ENCODE peak calls at places on chromosomes 11 and 22, in five cellular contexts. One of them, this sample, is unnamed.
A peak's percentile ranks its signal among the peaks of the same experiment; 100 is the strongest.

GRCh38 chr11:118975771-118976709 is 4.5 kb downstream of the FOXR1 start:
- DNase-seq in kidney: no peak
- DNase-seq in tibial artery: no peak
- DNase-seq in body of pancreas: no peak
- DNase-seq in nephron progenitor cell: no peak
- DNase-seq in this sample: no peak

GRCh38 chr22:46763051-46763705 is 728 bp downstream of the TBC1D22A start:
- DNase-seq in kidney: peak; percentile 88
- DNase-seq in tibial artery: peak; percentile 82
- DNase-seq in body of pancreas: no peak
- DNase-seq in nephron progenitor cell: no peak
- DNase-seq in this sample: no peak

GRCh38 chr22:32564170-32565001 is 89.8 kb downstream of the FBXO7 start:
- DNase-seq in kidney: no peak
- DNase-seq in tibial artery: peak; percentile 73
- DNase-seq in body of pancreas: no peak
- DNase-seq in nephron progenitor cell: no peak
- DNase-seq in this sample: no peak

GRCh38 chr22:40400173-40400572 is 29.8 kb downstream of the SGSM3 start:
- DNase-seq in kidney: no peak
- DNase-seq in tibial artery: no peak
- DNase-seq in body of pancreas: no peak
- DNase-seq in nephron progenitor cell: no peak
- DNase-seq in this sample: peak; percentile 64

GRCh38 chr11:8207080-8208000 is 38.5 kb upstream of the RIC3 start:
- DNase-seq in kidney: no peak
- DNase-seq in tibial artery: no peak
- DNase-seq in body of pancreas: no peak
- DNase-seq in nephron progenitor cell: no peak
- DNase-seq in this sample: no peak

GRCh38 chr11:102957953-102958352 is 2.4 kb upstream of the MMP13 start:
- DNase-seq in kidney: no peak
- DNase-seq in tibial artery: no peak
- DNase-seq in body of pancreas: no peak
- DNase-seq in nephron progenitor cell: no peak
- DNase-seq in this sample: no peak

GRCh38 chr11:6453152-6453551 is 12.4 kb upstream of the HPX start:
- DNase-seq in kidney: no peak
- DNase-seq in tibial artery: no peak
- DNase-seq in body of pancreas: no peak
- DNase-seq in nephron progenitor cell: no peak
- DNase-seq in this sample: no peak

GRCh38 chr22:25582946-25583345 is 18.5 kb downstream of the GRK3 start:
- DNase-seq in kidney: no peak
- DNase-seq in tibial artery: no peak
- DNase-seq in body of pancreas: no peak
- DNase-seq in nephron progenitor cell: no peak
- DNase-seq in this sample: no peak

GRCh38 chr22:36899498-36899897 is 13.9 kb upstream of the CSF2RB start:
- DNase-seq in kidney: no peak
- DNase-seq in tibial artery: no peak
- DNase-seq in body of pancreas: peak; percentile 40
- DNase-seq in nephron progenitor cell: no peak
- DNase-seq in this sample: no peak

GRCh38 chr11:66008468-66009101 is 3.2 kb upstream of the CST6 start:
- DNase-seq in kidney: no peak
- DNase-seq in tibial artery: no peak
- DNase-seq in body of pancreas: no peak
- DNase-seq in nephron progenitor cell: peak; percentile 32
- DNase-seq in this sample: no peak

GRCh38 chr22:36332623-36333331 is 55.0 kb downstream of the MYH9 start:
- DNase-seq in kidney: no peak
- DNase-seq in tibial artery: peak; percentile 74
- DNase-seq in body of pancreas: peak; percentile 48
- DNase-seq in nephron progenitor cell: peak; percentile 18
- DNase-seq in this sample: no peak

GRCh38 chr22:36562261-36562835 is 33.4 kb upstream of the EIF3D start:
- DNase-seq in kidney: no peak
- DNase-seq in tibial artery: no peak
- DNase-seq in body of pancreas: no peak
- DNase-seq in nephron progenitor cell: no peak
- DNase-seq in this sample: no peak

GRCh38 chr22:49845241-49845640 is 8.4 kb upstream of the ZBED4 start:
- DNase-seq in kidney: no peak
- DNase-seq in tibial artery: no peak
- DNase-seq in body of pancreas: no peak
- DNase-seq in nephron progenitor cell: no peak
- DNase-seq in this sample: no peak

GRCh38 chr11:58616594-58616993 is 5.9 kb upstream of the CNTF start:
- DNase-seq in kidney: no peak
- DNase-seq in tibial artery: no peak
- DNase-seq in body of pancreas: peak; percentile 57
- DNase-seq in nephron progenitor cell: no peak
- DNase-seq in this sample: no peak

GRCh38 chr11:88292156-88292844 is 45.2 kb downstream of the CTSC start:
- DNase-seq in kidney: no peak
- DNase-seq in tibial artery: no peak
- DNase-seq in body of pancreas: peak; percentile 63
- DNase-seq in nephron progenitor cell: no peak
- DNase-seq in this sample: no peak

GRCh38 chr11:10208045-10208674 is 85.9 kb downstream of the SBF2 start:
- DNase-seq in kidney: no peak
- DNase-seq in tibial artery: no peak
- DNase-seq in body of pancreas: no peak
- DNase-seq in nephron progenitor cell: no peak
- DNase-seq in this sample: no peak

GRCh38 chr22:35839811-35840739 is 122.4 kb downstream of the APOL5 start:
- DNase-seq in kidney: peak; percentile 95
- DNase-seq in tibial artery: peak; percentile 90
- DNase-seq in body of pancreas: peak; percentile 79
- DNase-seq in nephron progenitor cell: peak; percentile 78
- DNase-seq in this sample: no peak

GRCh38 chr11:108035690-108036089 is 27.0 kb downstream of the CUL5 start:
- DNase-seq in kidney: no peak
- DNase-seq in tibial artery: no peak
- DNase-seq in body of pancreas: no peak
- DNase-seq in nephron progenitor cell: no peak
- DNase-seq in this sample: no peak

GRCh38 chr11:85779956-85780640 is 30.8 kb downstream of the SYTL2 start:
- DNase-seq in kidney: no peak
- DNase-seq in tibial artery: no peak
- DNase-seq in body of pancreas: no peak
- DNase-seq in nephron progenitor cell: peak; percentile 6
- DNase-seq in this sample: no peak

GRCh38 chr11:129930306-129930705 is 34.9 kb upstream of the NFRKB start:
- DNase-seq in kidney: no peak
- DNase-seq in tibial artery: no peak
- DNase-seq in body of pancreas: no peak
- DNase-seq in nephron progenitor cell: no peak
- DNase-seq in this sample: peak; percentile 77

GRCh38 chr11:129930743-129931142 is 35.4 kb upstream of the NFRKB start:
- DNase-seq in kidney: no peak
- DNase-seq in tibial artery: no peak
- DNase-seq in body of pancreas: no peak
- DNase-seq in nephron progenitor cell: no peak
- DNase-seq in this sample: peak; percentile 69

GRCh38 chr11:129933262-129933661 is 37.9 kb upstream of the NFRKB start:
- DNase-seq in kidney: no peak
- DNase-seq in tibial artery: no peak
- DNase-seq in body of pancreas: no peak
- DNase-seq in nephron progenitor cell: no peak
- DNase-seq in this sample: no peak

GRCh38 chr11:129932385-129933067 is 37.1 kb upstream of the NFRKB start:
- DNase-seq in kidney: no peak
- DNase-seq in tibial artery: no peak
- DNase-seq in body of pancreas: no peak
- DNase-seq in nephron progenitor cell: no peak
- DNase-seq in this sample: no peak

GRCh38 chr11:129928923-129929692 is 33.7 kb upstream of the NFRKB start:
- DNase-seq in kidney: no peak
- DNase-seq in tibial artery: no peak
- DNase-seq in body of pancreas: no peak
- DNase-seq in nephron progenitor cell: no peak
- DNase-seq in this sample: no peak
- TF ChIP-seq CTCF in kidney: no peak
- TF ChIP-seq CTCF in tibial artery: no peak
- TF ChIP-seq CTCF in body of pancreas: no peak
- TF ChIP-seq CTCF in nephron progenitor cell: no peak
- TF ChIP-seq CTCF in this sample: no peak

DNA sequence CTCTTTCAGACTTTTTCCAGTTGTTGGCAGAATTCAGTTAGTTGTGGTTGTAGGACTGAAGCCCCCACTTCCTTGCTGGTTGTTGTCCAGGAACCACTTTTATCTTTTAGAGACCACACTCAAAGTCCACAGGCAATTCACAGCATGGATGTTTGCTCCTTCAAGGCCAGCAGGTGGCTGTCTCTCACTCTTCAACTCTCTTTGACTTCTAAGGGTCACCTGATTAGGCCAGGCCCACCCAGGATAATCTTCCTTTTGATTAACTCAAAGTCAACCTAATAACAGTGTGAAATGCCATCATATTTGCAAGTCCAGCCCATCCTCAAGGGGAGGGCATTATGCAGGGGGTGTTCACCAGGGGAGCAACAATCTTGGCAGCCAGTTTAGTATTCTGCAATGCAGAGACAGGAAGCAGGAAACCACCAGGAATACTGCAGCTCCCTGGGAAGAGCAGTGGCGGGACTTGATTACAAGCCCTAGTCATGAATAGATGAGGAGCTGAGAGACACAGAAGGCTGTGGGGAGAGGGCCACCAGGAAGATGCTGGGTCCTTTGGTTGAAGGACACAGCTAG is 52.4 kb downstream of the LRRC74B start:
- DNase-seq in kidney: no peak
- DNase-seq in tibial artery: no peak
- DNase-seq in body of pancreas: no peak
- DNase-seq in nephron progenitor cell: no peak
- DNase-seq in this sample: no peak
- TF ChIP-seq CTCF in kidney: no peak
- TF ChIP-seq CTCF in tibial artery: no peak
- TF ChIP-seq CTCF in body of pancreas: no peak
- TF ChIP-seq CTCF in nephron progenitor cell: no peak
- TF ChIP-seq CTCF in this sample: no peak

GRCh38 chr11:68865241-68865640 is 23.5 kb upstream of the CPT1A start:
- DNase-seq in kidney: no peak
- DNase-seq in tibial artery: no peak
- DNase-seq in body of pancreas: no peak
- DNase-seq in nephron progenitor cell: no peak
- DNase-seq in this sample: no peak
- TF ChIP-seq CTCF in kidney: no peak
- TF ChIP-seq CTCF in tibial artery: no peak
- TF ChIP-seq CTCF in body of pancreas: no peak
- TF ChIP-seq CTCF in nephron progenitor cell: no peak
- TF ChIP-seq CTCF in this sample: no peak

DNA sequence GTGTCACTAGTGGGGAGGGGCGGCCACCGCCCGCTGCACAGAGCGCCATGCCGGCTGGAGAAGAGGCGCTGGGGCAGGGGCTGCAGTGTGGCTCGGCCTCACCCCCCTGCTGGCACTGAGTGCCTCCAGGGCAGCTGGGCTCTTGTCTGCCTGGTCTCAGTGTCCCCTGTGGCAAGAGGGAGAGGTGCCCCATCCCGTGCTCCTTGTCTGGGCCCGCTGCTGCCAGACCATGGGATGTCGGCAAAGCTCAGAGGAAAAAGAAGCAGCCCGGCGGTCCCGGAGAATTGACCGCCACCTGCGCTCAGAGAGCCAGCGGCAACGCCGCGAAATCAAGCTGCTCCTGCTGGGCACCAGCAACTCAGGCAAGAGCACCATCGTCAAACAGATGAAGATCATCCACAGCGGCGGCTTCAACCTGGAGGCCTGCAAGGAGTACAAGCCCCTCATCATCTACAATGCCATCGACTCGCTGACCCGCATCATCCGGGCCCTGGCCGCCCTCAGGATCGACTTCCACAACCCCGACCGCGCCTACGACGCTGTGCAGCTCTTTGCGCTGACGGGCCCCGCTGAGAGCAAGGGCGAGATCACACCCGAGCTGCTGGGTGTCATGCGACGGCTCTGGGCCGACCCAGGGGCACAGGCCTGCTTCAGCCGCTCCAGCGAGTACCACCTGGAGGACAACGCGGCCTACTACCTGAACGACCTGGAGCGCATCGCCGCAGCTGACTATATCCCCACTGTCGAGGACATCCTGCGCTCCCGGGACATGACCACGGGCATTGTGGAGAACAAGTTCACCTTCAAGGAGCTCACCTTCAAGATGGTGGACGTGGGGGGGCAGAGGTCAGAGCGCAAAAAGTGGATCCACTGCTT is 25.4 kb downstream of the GNAZ start:
- DNase-seq in kidney: no peak
- DNase-seq in tibial artery: no peak
- DNase-seq in body of pancreas: no peak
- DNase-seq in nephron progenitor cell: no peak
- DNase-seq in this sample: no peak
- TF ChIP-seq CTCF in kidney: no peak
- TF ChIP-seq CTCF in tibial artery: no peak
- TF ChIP-seq CTCF in body of pancreas: no peak
- TF ChIP-seq CTCF in nephron progenitor cell: no peak
- TF ChIP-seq CTCF in this sample: no peak

DNA sequence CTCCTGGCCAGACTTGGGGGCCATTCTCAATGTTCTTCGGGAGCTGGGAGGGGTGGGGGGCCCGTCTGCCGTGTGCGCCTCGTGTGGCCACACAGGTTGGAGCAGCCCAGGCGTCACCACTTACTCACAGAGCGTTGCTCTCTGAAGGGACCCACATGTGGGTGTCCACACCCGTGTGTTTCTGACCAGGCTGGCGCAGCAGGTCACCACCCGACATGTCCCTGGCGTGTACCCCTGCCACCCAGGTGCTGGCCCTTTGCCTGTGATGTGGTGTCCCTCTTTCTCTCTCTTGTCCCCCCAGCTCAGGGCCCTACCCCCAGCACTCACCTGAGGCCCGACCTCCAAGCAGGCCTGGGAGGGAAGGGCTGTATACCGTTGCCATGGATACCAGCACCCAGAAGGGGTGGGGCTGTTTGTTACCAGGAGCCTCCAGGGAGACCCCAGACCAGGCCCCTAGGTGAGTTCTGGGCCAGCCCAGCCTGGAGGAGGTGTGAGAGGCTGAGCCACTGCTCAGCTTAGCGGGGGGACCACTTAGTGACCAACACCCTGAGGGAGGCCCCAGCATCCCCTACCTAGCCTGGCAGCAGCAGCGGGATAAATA is 1.4 kb downstream of the LMNTD2 start:
- DNase-seq in kidney: peak; percentile 84
- DNase-seq in tibial artery: no peak
- DNase-seq in body of pancreas: no peak
- DNase-seq in nephron progenitor cell: no peak
- DNase-seq in this sample: peak; percentile 41
- TF ChIP-seq CTCF in kidney: no peak
- TF ChIP-seq CTCF in tibial artery: no peak
- TF ChIP-seq CTCF in body of pancreas: no peak
- TF ChIP-seq CTCF in nephron progenitor cell: no peak
- TF ChIP-seq CTCF in this sample: no peak

GRCh38 chr11:78176605-78177141 is 11.8 kb downstream of the KCTD21 start:
- DNase-seq in kidney: no peak
- DNase-seq in tibial artery: no peak
- DNase-seq in body of pancreas: no peak
- DNase-seq in nephron progenitor cell: no peak
- DNase-seq in this sample: no peak

GRCh38 chr11:78177216-78177615 is 11.2 kb downstream of the KCTD21 start:
- DNase-seq in kidney: no peak
- DNase-seq in tibial artery: no peak
- DNase-seq in body of pancreas: no peak
- DNase-seq in nephron progenitor cell: no peak
- DNase-seq in this sample: no peak

GRCh38 chr11:78181155-78181554 is 7.3 kb downstream of the KCTD21 start:
- DNase-seq in kidney: no peak
- DNase-seq in tibial artery: no peak
- DNase-seq in body of pancreas: no peak
- DNase-seq in nephron progenitor cell: no peak
- DNase-seq in this sample: no peak

GRCh38 chr11:78179459-78180071 is 8.9 kb downstream of the KCTD21 start:
- DNase-seq in kidney: no peak
- DNase-seq in tibial artery: no peak
- DNase-seq in body of pancreas: no peak
- DNase-seq in nephron progenitor cell: no peak
- DNase-seq in this sample: no peak
- TF ChIP-seq CTCF in kidney: no peak
- TF ChIP-seq CTCF in tibial artery: no peak
- TF ChIP-seq CTCF in body of pancreas: no peak
- TF ChIP-seq CTCF in nephron progenitor cell: no peak
- TF ChIP-seq CTCF in this sample: no peak

This sample was measured in CD14-positive monocyte.